ENCODE peak calls at places on chromosome 6, in five cellular contexts. T is HCT116, H is HepG2, R is K562, X is GM12878. G is an unnamed sample.
A peak's percentile ranks its signal among the peaks of the same experiment; 100 is the strongest.

GRCh38 chr6:95648636-95649035 is 71.3 kb downstream of the MANEA start:
- DNase-seq in T (no peak), R (no peak), H (peak; percentile 46), X (no peak), G (peak; percentile 39)

GRCh38 chr6:138571174-138571573 is 71.9 kb upstream of the NHSL1 start:
- DNase-seq in R (no peak), H (peak; percentile 53), T (no peak), X (no peak), G (no peak)

GRCh38 chr6:99492137-99492536 is 23.1 kb downstream of the USP45 start:
- DNase-seq in T (no peak), X (no peak), R (no peak), H (no peak), G (no peak)

GRCh38 chr6:63349401-63349800 is 29.6 kb upstream of the LGSN start:
- DNase-seq in X (no peak), R (no peak), H (no peak), T (no peak), G (no peak)

GRCh38 chr6:16578695-16579094 is 182.6 kb downstream of the ATXN1 start:
- DNase-seq in X (no peak), H (peak; percentile 59), T (no peak), R (no peak), G (no peak)

GRCh38 chr6:108872001-108872974 is 24.1 kb downstream of the ARMC2 start:
- DNase-seq in X (no peak), T (no peak), R (no peak), H (no peak), G (peak; percentile 11)

GRCh38 chr6:125954735-125955410 is 1.7 kb upstream of the HINT3 start:
- DNase-seq in R (no peak), X (no peak), T (no peak), H (no peak), G (no peak)

GRCh38 chr6:149140137-149140909 is 177.2 kb upstream of the TAB2 start:
- DNase-seq in T (no peak), R (peak; percentile 32), H (no peak), X (peak; percentile 65), G (no peak)

GRCh38 chr6:36426622-36427021 is 16.0 kb downstream of the PXT1 start:
- DNase-seq in H (peak; percentile 54), R (no peak), T (no peak), X (no peak), G (no peak)

GRCh38 chr6:153032255-153032882 is 29.9 kb upstream of the MTRF1L start:
- DNase-seq in T (peak; percentile 27), X (no peak), H (peak; percentile 22), R (peak; percentile 17), G (peak; percentile 44)

GRCh38 chr6:142868917-142869316 is 76.1 kb downstream of the HIVEP2 start:
- DNase-seq in R (no peak), T (no peak), H (peak; percentile 92), X (no peak), G (no peak)

GRCh38 chr6:37783831-37784584 is 35.5 kb upstream of the ZFAND3 start:
- DNase-seq in X (no peak), H (no peak), T (no peak), R (no peak), G (peak; percentile 55)

GRCh38 chr6:37882724-37883413 is 63.3 kb downstream of the ZFAND3 start:
- DNase-seq in R (no peak), X (no peak), T (no peak), H (peak; percentile 84), G (no peak)

GRCh38 chr6:123332070-123332469 is 304.7 kb downstream of the TRDN start:
- DNase-seq in R (no peak), H (no peak), X (no peak), T (no peak), G (no peak)

GRCh38 chr6:43714311-43715055 is 26.9 kb upstream of the MRPS18A start:
- DNase-seq in T (no peak), X (no peak), R (peak; percentile 82), H (peak; percentile 54), G (no peak)

GRCh38 chr6:12048609-12049008 is 36.5 kb downstream of the HIVEP1 start:
- DNase-seq in R (no peak), H (no peak), T (no peak), X (no peak), G (no peak)

GRCh38 chr6:74606488-74607135 is 599.2 kb downstream of the COL12A1 start:
- DNase-seq in H (no peak), X (no peak), R (no peak), T (no peak), G (peak; percentile 8)

GRCh38 chr6:155026366-155027045 is 31.4 kb downstream of the TIAM2 start:
- DNase-seq in X (no peak), H (peak; percentile 41), R (no peak), T (peak; percentile 82), G (no peak)

GRCh38 chr6:161890133-161890833 is 616.4 kb upstream of the AGPAT4 start:
- DNase-seq in H (no peak), T (no peak), R (no peak), X (no peak), G (peak; percentile 41)

GRCh38 chr6:112956696-112957525 is 609.8 kb downstream of the RFPL4B start:
- DNase-seq in H (no peak), T (no peak), R (peak; percentile 37), X (no peak), G (no peak)

GRCh38 chr6:48036316-48036715 is 74.7 kb downstream of the PTCHD4 start:
- DNase-seq in T (no peak), R (no peak), X (no peak), H (peak; percentile 44), G (no peak)

GRCh38 chr6:152721956-152722355 is 24.3 kb downstream of the MYCT1 start:
- DNase-seq in X (no peak), T (no peak), R (no peak), H (no peak), G (no peak)

GRCh38 chr6:145247677-145248419 is 487.5 kb downstream of the EPM2A start:
- DNase-seq in R (no peak), X (no peak), H (no peak), T (no peak), G (no peak)

GRCh38 chr6:17865243-17865642 is 122.2 kb downstream of the KIF13A start:
- DNase-seq in X (no peak), T (peak; percentile 58), H (no peak), R (no peak), G (no peak)

GRCh38 chr6:91098006-91098405 is 511.1 kb upstream of the MAP3K7 start:
- DNase-seq in H (no peak), R (no peak), X (no peak), T (no peak), G (no peak)

GRCh38 chr6:161151059-161151645 is 122.7 kb downstream of the AGPAT4 start:
- DNase-seq in X (no peak), T (no peak), H (no peak), R (no peak), G (no peak)

GRCh38 chr6:126440923-126441322 is 101.0 kb downstream of the CENPW start:
- DNase-seq in T (no peak), R (no peak), H (no peak), X (no peak), G (no peak)

GRCh38 chr6:33199687-33200233 is 705 bp downstream of the RXRB start:
- DNase-seq in T (peak; percentile 74), H (peak; percentile 88), R (peak; percentile 97), X (no peak), G (peak; percentile 92)

GRCh38 chr6:149566372-149567193 is at the start of gene GINM1:
- DNase-seq in R (peak; percentile 52), T (no peak), H (peak; percentile 44), X (no peak), G (peak; percentile 77)

GRCh38 chr6:113857565-113858066 is 471 bp downstream of the MARCKS start:
- DNase-seq in X (no peak), T (no peak), R (peak; percentile 8), H (no peak), G (peak; percentile 29)

GRCh38 chr6:52537001-52537753 is 39.7 kb downstream of the TRAM2 start:
- DNase-seq in T (no peak), X (peak; percentile 92), H (no peak), R (no peak), G (no peak)
- H3K79me2 ChIP-seq in T (peaks cover 14% of the 10 kb centered on the region), X (peaks cover 7% of the 10 kb centered on the region), H (peaks cover 71% of the 10 kb centered on the region), R (peaks cover 24% of the 10 kb centered on the region), G (peaks cover 15% of the 10 kb centered on the region)

GRCh38 chr6:170376386-170377084 is 70.0 kb downstream of the FAM120B start:
- DNase-seq in H (no peak), T (no peak), X (no peak), R (no peak), G (no peak)
- TF ChIP-seq REST in H (no peak), T (no peak), X (no peak), R (no peak), G (no peak)

GRCh38 chr6:106104476-106104875 is 18.3 kb downstream of the PRDM1 start:
- DNase-seq in R (no peak), T (no peak), H (no peak), X (no peak), G (no peak)
- H3K79me2 ChIP-seq in R (no peaks in the 10 kb centered on the region), T (no peaks in the 10 kb centered on the region), H (no peaks in the 10 kb centered on the region), X (peaks cover 25% of the 10 kb centered on the region), G (no peaks in the 10 kb centered on the region)

GRCh38 chr6:4964675-4965336 is 39.0 kb downstream of the RPP40 start:
- DNase-seq in R (no peak), T (no peak), H (no peak), X (no peak), G (no peak)

GRCh38 chr6:4965506-4966389 is 38.1 kb downstream of the RPP40 start:
- DNase-seq in R (no peak), T (no peak), X (no peak), H (no peak), G (no peak)

GRCh38 chr6:4970739-4971395 is 33.0 kb downstream of the RPP40 start:
- DNase-seq in X (no peak), H (no peak), T (no peak), R (no peak), G (no peak)

GRCh38 chr6:4969609-4970285 is 34.1 kb downstream of the RPP40 start:
- DNase-seq in H (no peak), T (no peak), X (no peak), R (no peak), G (no peak)

GRCh38 chr6:4967301-4968030 is 36.4 kb downstream of the RPP40 start:
- DNase-seq in R (no peak), H (no peak), T (no peak), X (no peak), G (no peak)
- TF ChIP-seq REST in R (no peak), H (no peak), T (no peak), X (no peak), G (no peak)

DNA sequence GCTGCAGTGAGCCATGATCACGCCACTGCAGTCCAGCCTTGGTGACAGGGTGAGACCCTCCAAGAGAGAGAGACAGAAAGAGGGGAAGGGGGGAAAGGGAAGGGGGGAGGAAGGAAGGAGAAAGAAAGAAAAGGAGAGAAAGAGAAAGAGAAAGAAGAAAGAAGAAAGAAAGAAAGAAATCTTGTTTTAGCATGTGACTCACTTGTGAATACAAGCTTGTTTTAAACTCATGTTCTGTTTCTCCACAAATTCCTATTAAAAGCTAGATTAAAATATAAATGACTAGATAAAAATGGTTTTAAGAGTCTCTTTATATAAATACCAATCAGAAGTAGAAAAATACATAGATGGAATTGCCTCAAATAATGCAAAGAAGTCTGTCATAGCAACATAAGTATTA is 51.0 kb upstream of the LY86 start:
- DNase-seq in R (no peak), H (no peak), T (no peak), X (no peak), G (no peak)
- H3K79me2 ChIP-seq in R (no peaks in the 10 kb centered on the region), H (no peaks in the 10 kb centered on the region), T (no peaks in the 10 kb centered on the region), X (no peaks in the 10 kb centered on the region), G (no peaks in the 10 kb centered on the region)

GRCh38 chr6:7145269-7146078 is 37.7 kb downstream of the RREB1 start:
- DNase-seq in T (no peak), R (no peak), H (no peak), X (no peak), G (peak; percentile 70)
- TF ChIP-seq REST in T (no peak), R (no peak), H (no peak), X (no peak), G (no peak)

GRCh38 chr6:116017546-116018276 is 43.0 kb downstream of the FRK start:
- DNase-seq in X (no peak), H (no peak), T (no peak), R (no peak), G (no peak)
- H3K79me2 ChIP-seq in X (peaks cover 1% of the 10 kb centered on the region), H (peaks cover 37% of the 10 kb centered on the region), T (no peaks in the 10 kb centered on the region), R (no peaks in the 10 kb centered on the region), G (no peaks in the 10 kb centered on the region)